ENCODE peak calls at places on chromosomes 2 and 18, in ten cellular contexts. One of them, this sample, is unnamed.

GRCh38 chr2:196597531-196597930 is 42.0 kb upstream of the CCDC150 start:
- DNase-seq in DMS153: no peak
- DNase-seq in M059J: peak; percentile 73
- DNase-seq in posterior cingulate gyrus: no peak
- DNase-seq in AG08395: no peak
- DNase-seq in fibroblast of mammary gland: no peak
- DNase-seq in uterus: no peak
- DNase-seq in esophagus muscularis mucosa: no peak
- DNase-seq in left ventricle myocardium inferior: no peak
- DNase-seq in GM12865: no peak
- DNase-seq in this sample: no peak

GRCh38 chr2:106977707-106978106 is 91.7 kb upstream of the ST6GAL2 start:
- DNase-seq in DMS153: no peak
- DNase-seq in M059J: no peak
- DNase-seq in posterior cingulate gyrus: no peak
- DNase-seq in AG08395: no peak
- DNase-seq in fibroblast of mammary gland: peak; percentile 66
- DNase-seq in uterus: no peak
- DNase-seq in esophagus muscularis mucosa: peak; percentile 34
- DNase-seq in left ventricle myocardium inferior: no peak
- DNase-seq in GM12865: no peak
- DNase-seq in this sample: no peak

GRCh38 chr2:229927817-229928321 is 5.6 kb downstream of the FBXO36 start:
- DNase-seq in DMS153: no peak
- DNase-seq in M059J: peak; percentile 57
- DNase-seq in posterior cingulate gyrus: no peak
- DNase-seq in AG08395: peak; percentile 58
- DNase-seq in fibroblast of mammary gland: peak; percentile 65
- DNase-seq in uterus: no peak
- DNase-seq in esophagus muscularis mucosa: no peak
- DNase-seq in left ventricle myocardium inferior: no peak
- DNase-seq in GM12865: no peak
- DNase-seq in this sample: no peak

GRCh38 chr2:99278793-99279291 is 22.2 kb downstream of the LYG1 start:
- DNase-seq in DMS153: no peak
- DNase-seq in M059J: peak; percentile 78
- DNase-seq in posterior cingulate gyrus: no peak
- DNase-seq in AG08395: peak; percentile 75
- DNase-seq in fibroblast of mammary gland: peak; percentile 81
- DNase-seq in uterus: no peak
- DNase-seq in esophagus muscularis mucosa: no peak
- DNase-seq in left ventricle myocardium inferior: no peak
- DNase-seq in GM12865: no peak
- DNase-seq in this sample: no peak

GRCh38 chr2:101961287-101962242 is 30.2 kb upstream of the IL1R2 start:
- DNase-seq in DMS153: no peak
- DNase-seq in M059J: peak; percentile 18
- DNase-seq in posterior cingulate gyrus: peak; percentile 48
- DNase-seq in AG08395: peak; percentile 91
- DNase-seq in fibroblast of mammary gland: peak; percentile 100
- DNase-seq in uterus: peak; percentile 88
- DNase-seq in esophagus muscularis mucosa: no peak
- DNase-seq in left ventricle myocardium inferior: peak; percentile 79
- DNase-seq in GM12865: no peak
- DNase-seq in this sample: peak; percentile 76

GRCh38 chr2:15728247-15728721 is 136.6 kb downstream of the DDX1 start:
- DNase-seq in DMS153: no peak
- DNase-seq in M059J: no peak
- DNase-seq in posterior cingulate gyrus: peak; percentile 55
- DNase-seq in AG08395: no peak
- DNase-seq in fibroblast of mammary gland: no peak
- DNase-seq in uterus: no peak
- DNase-seq in esophagus muscularis mucosa: no peak
- DNase-seq in left ventricle myocardium inferior: no peak
- DNase-seq in GM12865: no peak
- DNase-seq in this sample: peak; percentile 15

GRCh38 chr18:63890950-63891304 is 3.4 kb downstream of the SERPINB2 start:
- DNase-seq in DMS153: peak; percentile 28
- DNase-seq in M059J: peak; percentile 65
- DNase-seq in posterior cingulate gyrus: no peak
- DNase-seq in AG08395: peak; percentile 27
- DNase-seq in fibroblast of mammary gland: peak; percentile 12
- DNase-seq in uterus: no peak
- DNase-seq in esophagus muscularis mucosa: no peak
- DNase-seq in left ventricle myocardium inferior: no peak
- DNase-seq in GM12865: peak; percentile 64
- DNase-seq in this sample: no peak

GRCh38 chr2:1605659-1606400 is 138.5 kb downstream of the PXDN start:
- DNase-seq in DMS153: no peak
- DNase-seq in M059J: peak; percentile 71
- DNase-seq in posterior cingulate gyrus: no peak
- DNase-seq in AG08395: peak; percentile 34
- DNase-seq in fibroblast of mammary gland: peak; percentile 46
- DNase-seq in uterus: no peak
- DNase-seq in esophagus muscularis mucosa: no peak
- DNase-seq in left ventricle myocardium inferior: peak; percentile 34
- DNase-seq in GM12865: peak; percentile 8
- DNase-seq in this sample: no peak

GRCh38 chr2:223613017-223613950 is 11.1 kb upstream of the SCG2 start:
- DNase-seq in DMS153: peak; percentile 88
- DNase-seq in M059J: peak; percentile 95
- DNase-seq in posterior cingulate gyrus: peak; percentile 33
- DNase-seq in AG08395: peak; percentile 97
- DNase-seq in fibroblast of mammary gland: peak; percentile 99
- DNase-seq in uterus: peak; percentile 83
- DNase-seq in esophagus muscularis mucosa: peak; percentile 95
- DNase-seq in left ventricle myocardium inferior: peak; percentile 70
- DNase-seq in GM12865: no peak
- DNase-seq in this sample: peak; percentile 34

GRCh38 chr2:205439621-205440020 is 242.7 kb upstream of the NRP2 start:
- DNase-seq in DMS153: no peak
- DNase-seq in M059J: no peak
- DNase-seq in posterior cingulate gyrus: no peak
- DNase-seq in AG08395: no peak
- DNase-seq in fibroblast of mammary gland: no peak
- DNase-seq in uterus: no peak
- DNase-seq in esophagus muscularis mucosa: no peak
- DNase-seq in left ventricle myocardium inferior: no peak
- DNase-seq in GM12865: no peak
- DNase-seq in this sample: no peak

GRCh38 chr2:12074126-12074883 is 327.9 kb downstream of the LPIN1 start:
- DNase-seq in DMS153: no peak
- DNase-seq in M059J: no peak
- DNase-seq in posterior cingulate gyrus: no peak
- DNase-seq in AG08395: no peak
- DNase-seq in fibroblast of mammary gland: no peak
- DNase-seq in uterus: no peak
- DNase-seq in esophagus muscularis mucosa: no peak
- DNase-seq in left ventricle myocardium inferior: no peak
- DNase-seq in GM12865: peak; percentile 91
- DNase-seq in this sample: no peak

GRCh38 chr2:54572262-54572635 is 116.1 kb downstream of the SPTBN1 start:
- DNase-seq in DMS153: peak; percentile 76
- DNase-seq in M059J: peak; percentile 94
- DNase-seq in posterior cingulate gyrus: no peak
- DNase-seq in AG08395: peak; percentile 80
- DNase-seq in fibroblast of mammary gland: peak; percentile 71
- DNase-seq in uterus: no peak
- DNase-seq in esophagus muscularis mucosa: no peak
- DNase-seq in left ventricle myocardium inferior: no peak
- DNase-seq in GM12865: peak; percentile 74
- DNase-seq in this sample: no peak

GRCh38 chr2:69686855-69687254 is 43.3 kb upstream of the AAK1 start:
- DNase-seq in DMS153: no peak
- DNase-seq in M059J: no peak
- DNase-seq in posterior cingulate gyrus: no peak
- DNase-seq in AG08395: no peak
- DNase-seq in fibroblast of mammary gland: no peak
- DNase-seq in uterus: peak; percentile 24
- DNase-seq in esophagus muscularis mucosa: no peak
- DNase-seq in left ventricle myocardium inferior: no peak
- DNase-seq in GM12865: no peak
- DNase-seq in this sample: no peak

GRCh38 chr2:29259221-29259620 is 144.0 kb downstream of the CLIP4 start:
- DNase-seq in DMS153: no peak
- DNase-seq in M059J: no peak
- DNase-seq in posterior cingulate gyrus: no peak
- DNase-seq in AG08395: no peak
- DNase-seq in fibroblast of mammary gland: peak; percentile 54
- DNase-seq in uterus: no peak
- DNase-seq in esophagus muscularis mucosa: no peak
- DNase-seq in left ventricle myocardium inferior: no peak
- DNase-seq in GM12865: no peak
- DNase-seq in this sample: no peak

GRCh38 chr2:241111443-241111810 is 9.3 kb upstream of the MTERF4 start:
- DNase-seq in DMS153: no peak
- DNase-seq in M059J: no peak
- DNase-seq in posterior cingulate gyrus: no peak
- DNase-seq in AG08395: no peak
- DNase-seq in fibroblast of mammary gland: no peak
- DNase-seq in uterus: no peak
- DNase-seq in esophagus muscularis mucosa: no peak
- DNase-seq in left ventricle myocardium inferior: no peak
- DNase-seq in GM12865: peak; percentile 73
- DNase-seq in this sample: no peak

GRCh38 chr18:76480913-76481312 is 14.1 kb downstream of the ZNF516 start:
- DNase-seq in DMS153: no peak
- DNase-seq in M059J: no peak
- DNase-seq in posterior cingulate gyrus: no peak
- DNase-seq in AG08395: no peak
- DNase-seq in fibroblast of mammary gland: no peak
- DNase-seq in uterus: no peak
- DNase-seq in esophagus muscularis mucosa: no peak
- DNase-seq in left ventricle myocardium inferior: no peak
- DNase-seq in GM12865: no peak
- DNase-seq in this sample: no peak

GRCh38 chr2:21052044-21052443 is 8.2 kb upstream of the APOB start:
- DNase-seq in DMS153: no peak
- DNase-seq in M059J: no peak
- DNase-seq in posterior cingulate gyrus: no peak
- DNase-seq in AG08395: no peak
- DNase-seq in fibroblast of mammary gland: no peak
- DNase-seq in uterus: no peak
- DNase-seq in esophagus muscularis mucosa: peak; percentile 83
- DNase-seq in left ventricle myocardium inferior: no peak
- DNase-seq in GM12865: no peak
- DNase-seq in this sample: no peak

GRCh38 chr2:207764096-207764630 is 5.5 kb downstream of the FZD5 start:
- DNase-seq in DMS153: no peak
- DNase-seq in M059J: no peak
- DNase-seq in posterior cingulate gyrus: no peak
- DNase-seq in AG08395: no peak
- DNase-seq in fibroblast of mammary gland: no peak
- DNase-seq in uterus: no peak
- DNase-seq in esophagus muscularis mucosa: no peak
- DNase-seq in left ventricle myocardium inferior: no peak
- DNase-seq in GM12865: no peak
- DNase-seq in this sample: no peak

GRCh38 chr2:237968048-237968862 is 1.4 kb downstream of the UBE2F start:
- DNase-seq in DMS153: no peak
- DNase-seq in M059J: no peak
- DNase-seq in posterior cingulate gyrus: no peak
- DNase-seq in AG08395: peak; percentile 92
- DNase-seq in fibroblast of mammary gland: peak; percentile 79
- DNase-seq in uterus: peak; percentile 31
- DNase-seq in esophagus muscularis mucosa: no peak
- DNase-seq in left ventricle myocardium inferior: no peak
- DNase-seq in GM12865: peak; percentile 59
- DNase-seq in this sample: peak; percentile 23

GRCh38 chr2:95179451-95179850 is 13.8 kb downstream of the ZNF2 start:
- DNase-seq in DMS153: no peak
- DNase-seq in M059J: no peak
- DNase-seq in posterior cingulate gyrus: no peak
- DNase-seq in AG08395: no peak
- DNase-seq in fibroblast of mammary gland: no peak
- DNase-seq in uterus: no peak
- DNase-seq in esophagus muscularis mucosa: no peak
- DNase-seq in left ventricle myocardium inferior: peak; percentile 50
- DNase-seq in GM12865: no peak
- DNase-seq in this sample: no peak

GRCh38 chr2:232628466-232629200 is 4.8 kb upstream of the EFHD1 start:
- DNase-seq in DMS153: no peak
- DNase-seq in M059J: no peak
- DNase-seq in posterior cingulate gyrus: peak; percentile 82
- DNase-seq in AG08395: no peak
- DNase-seq in fibroblast of mammary gland: no peak
- DNase-seq in uterus: peak; percentile 87
- DNase-seq in esophagus muscularis mucosa: no peak
- DNase-seq in left ventricle myocardium inferior: peak; percentile 81
- DNase-seq in GM12865: no peak
- DNase-seq in this sample: peak; percentile 17

GRCh38 chr2:232386740-232387450 is 8.3 kb downstream of the ALPP start:
- DNase-seq in DMS153: no peak
- DNase-seq in M059J: peak; percentile 56
- DNase-seq in posterior cingulate gyrus: no peak
- DNase-seq in AG08395: no peak
- DNase-seq in fibroblast of mammary gland: no peak
- DNase-seq in uterus: no peak
- DNase-seq in esophagus muscularis mucosa: no peak
- DNase-seq in left ventricle myocardium inferior: no peak
- DNase-seq in GM12865: no peak
- DNase-seq in this sample: no peak

GRCh38 chr18:22112215-22112614 is 57.2 kb upstream of the GATA6 start:
- DNase-seq in DMS153: no peak
- DNase-seq in M059J: no peak
- DNase-seq in posterior cingulate gyrus: no peak
- DNase-seq in AG08395: no peak
- DNase-seq in fibroblast of mammary gland: no peak
- DNase-seq in uterus: no peak
- DNase-seq in esophagus muscularis mucosa: no peak
- DNase-seq in left ventricle myocardium inferior: no peak
- DNase-seq in GM12865: no peak
- DNase-seq in this sample: no peak

GRCh38 chr2:96514521-96514920 is 9.4 kb upstream of the NEURL3 start:
- DNase-seq in DMS153: no peak
- DNase-seq in M059J: no peak
- DNase-seq in posterior cingulate gyrus: no peak
- DNase-seq in AG08395: no peak
- DNase-seq in fibroblast of mammary gland: no peak
- DNase-seq in uterus: no peak
- DNase-seq in esophagus muscularis mucosa: no peak
- DNase-seq in left ventricle myocardium inferior: no peak
- DNase-seq in GM12865: no peak
- DNase-seq in this sample: no peak

GRCh38 chr2:28047698-28048097 is 157.2 kb downstream of the BABAM2 start:
- DNase-seq in DMS153: no peak
- DNase-seq in M059J: peak; percentile 76
- DNase-seq in posterior cingulate gyrus: no peak
- DNase-seq in AG08395: peak; percentile 70
- DNase-seq in fibroblast of mammary gland: peak; percentile 79
- DNase-seq in uterus: no peak
- DNase-seq in esophagus muscularis mucosa: no peak
- DNase-seq in left ventricle myocardium inferior: no peak
- DNase-seq in GM12865: no peak
- DNase-seq in this sample: no peak

GRCh38 chr2:197705912-197706838 is 1.0 kb downstream of the MARS2 start:
- DNase-seq in DMS153: no peak
- DNase-seq in M059J: peak; percentile 34
- DNase-seq in posterior cingulate gyrus: no peak
- DNase-seq in AG08395: peak; percentile 10
- DNase-seq in fibroblast of mammary gland: peak; percentile 29
- DNase-seq in uterus: no peak
- DNase-seq in esophagus muscularis mucosa: no peak
- DNase-seq in left ventricle myocardium inferior: peak; percentile 26
- DNase-seq in GM12865: peak; percentile 72
- DNase-seq in this sample: no peak

GRCh38 chr2:74572178-74572925 is 17.8 kb downstream of the DOK1 start:
- DNase-seq in DMS153: no peak
- DNase-seq in M059J: no peak
- DNase-seq in posterior cingulate gyrus: no peak
- DNase-seq in AG08395: no peak
- DNase-seq in fibroblast of mammary gland: no peak
- DNase-seq in uterus: no peak
- DNase-seq in esophagus muscularis mucosa: no peak
- DNase-seq in left ventricle myocardium inferior: no peak
- DNase-seq in GM12865: peak; percentile 46
- DNase-seq in this sample: no peak

GRCh38 chr2:36819090-36819711 is 122.7 kb downstream of the VIT start:
- DNase-seq in DMS153: no peak
- DNase-seq in M059J: no peak
- DNase-seq in posterior cingulate gyrus: no peak
- DNase-seq in AG08395: no peak
- DNase-seq in fibroblast of mammary gland: no peak
- DNase-seq in uterus: no peak
- DNase-seq in esophagus muscularis mucosa: no peak
- DNase-seq in left ventricle myocardium inferior: no peak
- DNase-seq in GM12865: no peak
- DNase-seq in this sample: no peak

This sample was measured in nucleus accumbens.